ENCODE peak calls at places on chromosomes 7 and 10, in four cellular contexts. Y, I, A and W are unnamed samples.

GRCh38 chr7:29976265-29976664 is 13.3 kb downstream of the SCRN1 start:
- DNase-seq in Y (peak), I (no peak), A (no peak), W (no peak)

GRCh38 chr10:62075414-62075813 is 173.9 kb downstream of the ARID5B start:
- DNase-seq in Y (no peak), I (no peak), A (no peak), W (no peak)

GRCh38 chr7:112735261-112735660 is 54.9 kb downstream of the TMEM168 start:
- DNase-seq in Y (no peak), I (no peak), A (no peak), W (no peak)

GRCh38 chr7:118184392-118184899 is 482 bp downstream of the LSM8 start:
- DNase-seq in Y (no peak), I (no peak), A (no peak), W (no peak)

GRCh38 chr10:61024801-61025201 is 80.8 kb upstream of the RHOBTB1 start:
- DNase-seq in Y (peak), I (peak), A (peak), W (peak)

GRCh38 chr10:127145173-127145572 is 51.2 kb downstream of the INSYN2A start:
- DNase-seq in Y (peak), I (no peak), A (no peak), W (peak)

GRCh38 chr7:67813621-67814292 is 817.1 kb downstream of the TYW1 start:
- DNase-seq in Y (no peak), I (no peak), A (no peak), W (no peak)

GRCh38 chr10:76178561-76179292 is 747.3 kb downstream of the LRMDA start:
- DNase-seq in Y (no peak), I (no peak), A (no peak), W (no peak)

GRCh38 chr7:130278892-130279690 is 12.4 kb downstream of the CPA2 start:
- DNase-seq in Y (peak), I (no peak), A (no peak), W (no peak)

GRCh38 chr10:12337973-12338372 is 11.4 kb upstream of the CAMK1D start:
- DNase-seq in Y (peak), I (no peak), A (no peak), W (no peak)

GRCh38 chr10:127826161-127826740 is 66.5 kb downstream of the CLRN3 start:
- DNase-seq in Y (no peak), I (no peak), A (no peak), W (no peak)

GRCh38 chr7:107394301-107394700 is 75.6 kb upstream of the GPR22 start:
- DNase-seq in Y (no peak), I (no peak), A (no peak), W (no peak)

GRCh38 chr10:31602541-31603244 is 283.7 kb downstream of the ZEB1 start:
- DNase-seq in Y (peak), I (no peak), A (no peak), W (peak)

GRCh38 chr7:23285657-23286646 is 13.2 kb upstream of the MALSU1 start:
- DNase-seq in Y (no peak), I (no peak), A (no peak), W (no peak)

GRCh38 chr7:123624527-123625183 is 23.0 kb downstream of the ASB15 start:
- DNase-seq in Y (peak), I (peak), A (peak), W (peak)

GRCh38 chr7:12415072-12415471 is 11.4 kb upstream of the VWDE start:
- DNase-seq in Y (no peak), I (no peak), A (no peak), W (no peak)

GRCh38 chr10:31619410-31620095 is 300.5 kb downstream of the ZEB1 start:
- DNase-seq in Y (no peak), I (no peak), A (no peak), W (no peak)

GRCh38 chr10:125709553-125710266 is 9.8 kb upstream of the EDRF1 start:
- DNase-seq in Y (peak), I (no peak), A (no peak), W (no peak)

GRCh38 chr7:45578467-45578866 is 4.3 kb downstream of the ADCY1 start:
- DNase-seq in Y (no peak), I (no peak), A (no peak), W (no peak)

GRCh38 chr7:84123903-84124573 is 70.6 kb downstream of the SEMA3A start:
- DNase-seq in Y (peak), I (no peak), A (peak), W (no peak)

GRCh38 chr10:62464308-62464707 is 90.1 kb downstream of the ZNF365 start:
- DNase-seq in Y (peak), I (no peak), A (no peak), W (no peak)

GRCh38 chr10:48296699-48297098 is 9.8 kb upstream of the MAPK8 start:
- DNase-seq in Y (no peak), I (no peak), A (no peak), W (no peak)

GRCh38 chr7:3149961-3150516 is 106.4 kb upstream of the CARD11 start:
- DNase-seq in Y (no peak), I (no peak), A (no peak), W (no peak)

GRCh38 chr10:124240721-124241350 is 147.4 kb upstream of the CHST15 start:
- DNase-seq in Y (no peak), I (no peak), A (no peak), W (no peak)

GRCh38 chr7:107643938-107644703 is 16.5 kb upstream of the SLC26A4 start:
- DNase-seq in Y (peak), I (no peak), A (no peak), W (no peak)

GRCh38 chr10:61993676-61994401 is 92.3 kb downstream of the ARID5B start:
- DNase-seq in Y (no peak), I (no peak), A (no peak), W (no peak)

GRCh38 chr10:13693783-13694450 is 107.2 kb downstream of the PRPF18 start:
- DNase-seq in Y (no peak), I (no peak), A (no peak), W (no peak)

GRCh38 chr7:131225619-131226101 is 102.0 kb upstream of the MKLN1 start:
- DNase-seq in Y (peak), I (no peak), A (peak), W (peak)

GRCh38 chr7:33744293-33744692 is 161.0 kb upstream of the BMPER start:
- DNase-seq in Y (peak), I (peak), A (peak), W (no peak)

GRCh38 chr7:39746162-39746782 is 122.9 kb downstream of the RALA start:
- DNase-seq in Y (peak), I (peak), A (peak), W (peak)
- TF ChIP-seq MAZ in Y (no peak), I (no peak), A (no peak), W (no peak)

GRCh38 chr7:80622531-80622930 is 15.9 kb upstream of the CD36 start:
- DNase-seq in Y (peak), I (no peak), A (no peak), W (no peak)
- TF ChIP-seq CEBPB in Y (no peak), I (no peak), A (no peak), W (no peak)

GRCh38 chr7:2019693-2020511 is 212.8 kb downstream of the MAD1L1 start:
- DNase-seq in Y (peak), I (peak), A (no peak), W (no peak)
- TF ChIP-seq MAZ in Y (peak), I (peak), A (no peak), W (no peak)

GRCh38 chr7:74623135-74623534 is 34.4 kb upstream of the GTF2I start:
- DNase-seq in Y (no peak), I (no peak), A (no peak), W (no peak)

GRCh38 chr7:74633451-74633921 is 24.0 kb upstream of the GTF2I start:
- DNase-seq in Y (no peak), I (peak), A (no peak), W (no peak)

GRCh38 chr7:74625446-74625845 is 32.1 kb upstream of the GTF2I start:
- DNase-seq in Y (peak), I (no peak), A (peak), W (no peak)

GRCh38 chr7:74622228-74622749 is 35.2 kb upstream of the GTF2I start:
- DNase-seq in Y (no peak), I (no peak), A (no peak), W (no peak)

DNA sequence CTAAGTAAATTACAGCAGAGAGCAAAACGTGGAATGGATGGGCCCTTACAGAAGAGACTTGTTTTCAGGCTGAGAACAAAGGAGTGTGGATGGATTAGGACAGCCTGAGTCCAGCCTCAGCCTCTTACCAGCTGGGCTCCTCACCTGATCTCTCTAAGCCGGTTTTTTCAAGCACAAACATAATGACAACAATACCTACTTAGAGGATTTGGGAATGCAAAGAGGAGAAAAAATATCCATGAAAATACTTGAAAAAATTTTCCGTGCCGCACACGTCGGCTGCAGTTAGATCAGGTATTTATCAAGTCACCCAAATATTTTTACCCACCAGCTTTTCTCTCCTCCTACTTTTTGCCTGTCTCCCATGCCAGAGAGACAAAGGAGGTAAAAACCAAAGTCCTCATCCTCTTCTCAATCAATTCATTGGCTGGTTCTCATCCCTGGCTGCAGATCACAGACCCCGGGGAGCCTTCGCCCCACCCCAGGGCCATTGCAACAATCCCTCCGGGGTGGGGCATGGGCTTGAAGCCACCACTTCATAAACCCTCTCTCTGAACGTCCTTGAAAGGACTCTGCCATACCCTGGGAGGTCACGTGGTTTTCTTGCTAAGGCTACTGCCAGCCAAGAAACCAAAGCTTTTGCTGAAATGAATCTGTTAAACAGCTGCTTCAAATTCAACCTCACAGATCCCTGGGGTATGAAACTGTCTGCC is 29.7 kb upstream of the GTF2I start:
- DNase-seq in Y (peak), I (no peak), A (peak), W (no peak)
- TF ChIP-seq CEBPB in Y (no peak), I (no peak), A (peak), W (no peak)

DNA sequence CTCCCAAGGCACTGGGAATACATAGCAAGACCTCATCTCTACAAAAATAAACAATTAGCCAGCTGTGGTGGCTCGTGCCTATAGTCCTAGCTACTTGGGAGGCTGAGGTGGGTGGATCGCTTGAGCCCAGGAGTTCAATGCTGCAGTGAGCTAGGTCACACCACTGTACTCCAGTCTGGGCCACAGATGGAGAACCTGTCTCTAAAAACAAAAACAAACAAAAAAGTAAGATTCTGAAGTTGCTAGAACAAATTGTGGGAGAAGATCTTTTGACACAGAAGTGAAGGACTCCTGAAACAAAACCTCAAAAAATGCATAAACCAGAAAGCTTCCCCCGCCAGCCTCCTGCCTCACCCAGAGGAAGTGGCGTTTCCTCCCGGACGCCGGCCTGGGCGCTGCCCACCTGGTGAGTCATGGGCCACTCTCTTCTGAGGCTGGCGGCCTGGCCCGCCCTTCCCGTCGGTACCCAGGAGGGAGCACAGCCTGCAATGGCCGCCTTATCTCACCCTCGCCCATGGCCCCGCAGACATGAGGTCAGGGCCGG is 25.4 kb upstream of the ELN start:
- DNase-seq in Y (peak), I (no peak), A (no peak), W (peak)
- TF ChIP-seq MAZ in Y (no peak), I (no peak), A (no peak), W (no peak)

GRCh38 chr7:24865994-24866615 is 108.8 kb upstream of the GSDME start:
- DNase-seq in Y (no peak), I (no peak), A (no peak), W (no peak)

GRCh38 chr7:24858108-24858977 is 101.1 kb upstream of the GSDME start:
- DNase-seq in Y (no peak), I (no peak), A (peak), W (no peak)

GRCh38 chr7:24864214-24864817 is 107.1 kb upstream of the GSDME start:
- DNase-seq in Y (no peak), I (peak), A (no peak), W (no peak)

GRCh38 chr7:24860611-24861010 is 103.3 kb upstream of the GSDME start:
- DNase-seq in Y (no peak), I (no peak), A (no peak), W (no peak)

GRCh38 chr7:24862461-24862860 is 105.2 kb upstream of the GSDME start:
- DNase-seq in Y (no peak), I (no peak), A (no peak), W (no peak)
- TF ChIP-seq CEBPB in Y (no peak), I (no peak), A (no peak), W (no peak)